ENCODE peak calls at places on chromosomes 1 and 21, in eight cellular contexts. One of them, this sample, is unnamed.

GRCh38 chr1:33387512-33388079 is 43.3 kb downstream of the PHC2 start:
- DNase-seq in activated T-helper 1 cell treated with Interleukin-2 at 50 U/mL for 16 hours: no peak
- DNase-seq in GM06990: no peak
- DNase-seq in brain microvascular endothelial cell: peak; percentile 93
- DNase-seq in foreskin fibroblast: peak; percentile 80
- DNase-seq in mesendoderm: no peak
- DNase-seq in HuH-7.5: no peak
- DNase-seq in right cardiac atrium: no peak
- DNase-seq in this sample: no peak

GRCh38 chr21:36388835-36389234 is 3.6 kb downstream of the CHAF1B start:
- DNase-seq in activated T-helper 1 cell treated with Interleukin-2 at 50 U/mL for 16 hours: no peak
- DNase-seq in GM06990: peak; percentile 21
- DNase-seq in brain microvascular endothelial cell: peak; percentile 33
- DNase-seq in foreskin fibroblast: peak; percentile 35
- DNase-seq in mesendoderm: peak; percentile 80
- DNase-seq in HuH-7.5: no peak
- DNase-seq in right cardiac atrium: no peak
- DNase-seq in this sample: no peak

GRCh38 chr21:25103500-25104207 is 503.6 kb downstream of the MRPL39 start:
- DNase-seq in activated T-helper 1 cell treated with Interleukin-2 at 50 U/mL for 16 hours: no peak
- DNase-seq in GM06990: no peak
- DNase-seq in brain microvascular endothelial cell: no peak
- DNase-seq in foreskin fibroblast: peak; percentile 1
- DNase-seq in mesendoderm: no peak
- DNase-seq in HuH-7.5: no peak
- DNase-seq in right cardiac atrium: no peak
- DNase-seq in this sample: no peak

GRCh38 chr1:31701137-31701736 is 2.6 kb downstream of the COL16A1 start:
- DNase-seq in activated T-helper 1 cell treated with Interleukin-2 at 50 U/mL for 16 hours: peak; percentile 15
- DNase-seq in GM06990: no peak
- DNase-seq in brain microvascular endothelial cell: peak; percentile 98
- DNase-seq in foreskin fibroblast: peak; percentile 99
- DNase-seq in mesendoderm: peak; percentile 84
- DNase-seq in HuH-7.5: peak; percentile 83
- DNase-seq in right cardiac atrium: peak; percentile 92
- DNase-seq in this sample: no peak

GRCh38 chr1:36453600-36454388 is 3.5 kb upstream of the OSCP1 start:
- DNase-seq in activated T-helper 1 cell treated with Interleukin-2 at 50 U/mL for 16 hours: no peak
- DNase-seq in GM06990: no peak
- DNase-seq in brain microvascular endothelial cell: no peak
- DNase-seq in foreskin fibroblast: no peak
- DNase-seq in mesendoderm: no peak
- DNase-seq in HuH-7.5: no peak
- DNase-seq in right cardiac atrium: no peak
- DNase-seq in this sample: no peak

GRCh38 chr1:30001452-30002039 is 721.8 kb downstream of the MATN1 start:
- DNase-seq in activated T-helper 1 cell treated with Interleukin-2 at 50 U/mL for 16 hours: no peak
- DNase-seq in GM06990: no peak
- DNase-seq in brain microvascular endothelial cell: no peak
- DNase-seq in foreskin fibroblast: no peak
- DNase-seq in mesendoderm: peak; percentile 40
- DNase-seq in HuH-7.5: no peak
- DNase-seq in right cardiac atrium: no peak
- DNase-seq in this sample: no peak

GRCh38 chr1:46413596-46413985 is 19.5 kb downstream of the FAAH start:
- DNase-seq in activated T-helper 1 cell treated with Interleukin-2 at 50 U/mL for 16 hours: no peak
- DNase-seq in GM06990: no peak
- DNase-seq in brain microvascular endothelial cell: peak; percentile 11
- DNase-seq in foreskin fibroblast: peak; percentile 31
- DNase-seq in mesendoderm: peak; percentile 75
- DNase-seq in HuH-7.5: peak; percentile 58
- DNase-seq in right cardiac atrium: no peak
- DNase-seq in this sample: peak; percentile 3

GRCh38 chr1:174000274-174000852 is 21.8 kb downstream of the RC3H1 start:
- DNase-seq in activated T-helper 1 cell treated with Interleukin-2 at 50 U/mL for 16 hours: no peak
- DNase-seq in GM06990: no peak
- DNase-seq in brain microvascular endothelial cell: peak; percentile 30
- DNase-seq in foreskin fibroblast: no peak
- DNase-seq in mesendoderm: no peak
- DNase-seq in HuH-7.5: no peak
- DNase-seq in right cardiac atrium: no peak
- DNase-seq in this sample: no peak

GRCh38 chr1:31647106-31647505 is 2.4 kb upstream of the PEF1 start:
- DNase-seq in activated T-helper 1 cell treated with Interleukin-2 at 50 U/mL for 16 hours: no peak
- DNase-seq in GM06990: no peak
- DNase-seq in brain microvascular endothelial cell: peak; percentile 56
- DNase-seq in foreskin fibroblast: peak; percentile 49
- DNase-seq in mesendoderm: peak; percentile 40
- DNase-seq in HuH-7.5: no peak
- DNase-seq in right cardiac atrium: no peak
- DNase-seq in this sample: no peak

GRCh38 chr1:218374972-218375371 is 29.8 kb downstream of the TGFB2 start:
- DNase-seq in activated T-helper 1 cell treated with Interleukin-2 at 50 U/mL for 16 hours: no peak
- DNase-seq in GM06990: no peak
- DNase-seq in brain microvascular endothelial cell: peak; percentile 88
- DNase-seq in foreskin fibroblast: peak; percentile 50
- DNase-seq in mesendoderm: no peak
- DNase-seq in HuH-7.5: no peak
- DNase-seq in right cardiac atrium: no peak
- DNase-seq in this sample: no peak

GRCh38 chr1:155864393-155864792 is 5.0 kb downstream of the SYT11 start:
- DNase-seq in activated T-helper 1 cell treated with Interleukin-2 at 50 U/mL for 16 hours: no peak
- DNase-seq in GM06990: no peak
- DNase-seq in brain microvascular endothelial cell: no peak
- DNase-seq in foreskin fibroblast: peak; percentile 52
- DNase-seq in mesendoderm: no peak
- DNase-seq in HuH-7.5: no peak
- DNase-seq in right cardiac atrium: no peak
- DNase-seq in this sample: no peak

GRCh38 chr1:210558302-210558701 is 229.6 kb downstream of the HHAT start:
- DNase-seq in activated T-helper 1 cell treated with Interleukin-2 at 50 U/mL for 16 hours: no peak
- DNase-seq in GM06990: no peak
- DNase-seq in brain microvascular endothelial cell: peak; percentile 45
- DNase-seq in foreskin fibroblast: peak; percentile 3
- DNase-seq in mesendoderm: no peak
- DNase-seq in HuH-7.5: no peak
- DNase-seq in right cardiac atrium: peak; percentile 87
- DNase-seq in this sample: no peak

GRCh38 chr1:48228156-48228555 is 5.6 kb downstream of the SLC5A9 start:
- DNase-seq in activated T-helper 1 cell treated with Interleukin-2 at 50 U/mL for 16 hours: no peak
- DNase-seq in GM06990: no peak
- DNase-seq in brain microvascular endothelial cell: no peak
- DNase-seq in foreskin fibroblast: no peak
- DNase-seq in mesendoderm: peak; percentile 88
- DNase-seq in HuH-7.5: peak; percentile 14
- DNase-seq in right cardiac atrium: no peak
- DNase-seq in this sample: no peak

GRCh38 chr1:26053718-26054572 is 8.0 kb upstream of the SLC30A2 start:
- DNase-seq in activated T-helper 1 cell treated with Interleukin-2 at 50 U/mL for 16 hours: no peak
- DNase-seq in GM06990: no peak
- DNase-seq in brain microvascular endothelial cell: no peak
- DNase-seq in foreskin fibroblast: no peak
- DNase-seq in mesendoderm: no peak
- DNase-seq in HuH-7.5: no peak
- DNase-seq in right cardiac atrium: no peak
- DNase-seq in this sample: no peak

GRCh38 chr1:14377386-14377785 is 221.1 kb upstream of the KAZN start:
- DNase-seq in activated T-helper 1 cell treated with Interleukin-2 at 50 U/mL for 16 hours: no peak
- DNase-seq in GM06990: no peak
- DNase-seq in brain microvascular endothelial cell: no peak
- DNase-seq in foreskin fibroblast: peak; percentile 71
- DNase-seq in mesendoderm: no peak
- DNase-seq in HuH-7.5: no peak
- DNase-seq in right cardiac atrium: no peak
- DNase-seq in this sample: no peak

GRCh38 chr1:151729157-151729965 is 8.0 kb downstream of the RIIAD1 start:
- DNase-seq in activated T-helper 1 cell treated with Interleukin-2 at 50 U/mL for 16 hours: no peak
- DNase-seq in GM06990: no peak
- DNase-seq in brain microvascular endothelial cell: no peak
- DNase-seq in foreskin fibroblast: no peak
- DNase-seq in mesendoderm: no peak
- DNase-seq in HuH-7.5: no peak
- DNase-seq in right cardiac atrium: no peak
- DNase-seq in this sample: no peak

GRCh38 chr1:192807968-192808587 is 761 bp upstream of the RGS2 start:
- DNase-seq in activated T-helper 1 cell treated with Interleukin-2 at 50 U/mL for 16 hours: no peak
- DNase-seq in GM06990: no peak
- DNase-seq in brain microvascular endothelial cell: peak; percentile 36
- DNase-seq in foreskin fibroblast: peak; percentile 67
- DNase-seq in mesendoderm: peak; percentile 59
- DNase-seq in HuH-7.5: no peak
- DNase-seq in right cardiac atrium: no peak
- DNase-seq in this sample: no peak

GRCh38 chr1:3466366-3467075 is 12.1 kb downstream of the ARHGEF16 start:
- DNase-seq in activated T-helper 1 cell treated with Interleukin-2 at 50 U/mL for 16 hours: no peak
- DNase-seq in GM06990: no peak
- DNase-seq in brain microvascular endothelial cell: no peak
- DNase-seq in foreskin fibroblast: no peak
- DNase-seq in mesendoderm: no peak
- DNase-seq in HuH-7.5: no peak
- DNase-seq in right cardiac atrium: peak; percentile 32
- DNase-seq in this sample: no peak

GRCh38 chr1:64038965-64039926 is 164.2 kb upstream of the UBE2U start:
- DNase-seq in activated T-helper 1 cell treated with Interleukin-2 at 50 U/mL for 16 hours: no peak
- DNase-seq in GM06990: no peak
- DNase-seq in brain microvascular endothelial cell: peak; percentile 100
- DNase-seq in foreskin fibroblast: peak; percentile 99
- DNase-seq in mesendoderm: no peak
- DNase-seq in HuH-7.5: no peak
- DNase-seq in right cardiac atrium: no peak
- DNase-seq in this sample: no peak

This sample was measured in T-helper 22 cell.